ENCODE peak calls at places on chromosomes 6 and 20, in seven cellular contexts. V is effector memory CD4-positive, alpha-beta T cell; N is smooth muscle cell of the brain vasculature; G is NCI-H2227 treated with DMSO at 0.1 percent for 48 hours; X is foreskin keratinocyte; R is A549; O is tibial artery. M is an unnamed sample.

GRCh38 chr6:66851930-66852329 is 1144.9 kb upstream of the EYS start:
- DNase-seq in R (no peak), V (no peak), O (no peak), N (peak; percentile 31), G (no peak), X (no peak), M (no peak)

GRCh38 chr6:158311193-158311592 is 1.1 kb upstream of the TULP4 start:
- DNase-seq in X (no peak), G (no peak), O (no peak), N (no peak), V (no peak), R (no peak), M (no peak)

GRCh38 chr6:111721677-111722219 is 116.1 kb upstream of the TRAF3IP2 start:
- DNase-seq in V (peak; percentile 23), O (no peak), N (no peak), X (peak; percentile 28), R (peak; percentile 20), G (no peak), M (no peak)

GRCh38 chr20:18272451-18272850 is 15.9 kb upstream of the ZNF133 start:
- DNase-seq in O (peak; percentile 28), V (no peak), R (peak; percentile 37), N (no peak), X (no peak), G (no peak), M (no peak)

GRCh38 chr6:14276066-14276465 is 158.5 kb downstream of the CD83 start:
- DNase-seq in O (no peak), V (no peak), N (no peak), G (no peak), R (no peak), X (no peak), M (no peak)

GRCh38 chr6:170516783-170517616 is 36.1 kb downstream of the PSMB1 start:
- DNase-seq in V (no peak), R (peak; percentile 61), X (peak; percentile 64), N (peak; percentile 23), O (peak; percentile 42), G (no peak), M (peak; percentile 28)

GRCh38 chr6:157096522-157096921 is 226.8 kb downstream of the TMEM242 start:
- DNase-seq in G (no peak), X (no peak), V (no peak), R (no peak), O (no peak), N (no peak), M (no peak)

GRCh38 chr20:50271674-50272412 is 81.2 kb downstream of the CEBPB start:
- DNase-seq in V (no peak), N (no peak), G (no peak), O (peak; percentile 67), X (no peak), R (no peak), M (no peak)

GRCh38 chr6:15507221-15507620 is 155.6 kb downstream of the DTNBP1 start:
- DNase-seq in V (no peak), G (no peak), N (no peak), X (no peak), R (no peak), O (no peak), M (no peak)

GRCh38 chr20:63697868-63698545 is 1.6 kb downstream of the TNFRSF6B start:
- DNase-seq in X (peak; percentile 25), G (no peak), N (no peak), O (no peak), R (no peak), V (no peak), M (no peak)

GRCh38 chr6:11918021-11918738 is 93.9 kb upstream of the HIVEP1 start:
- DNase-seq in R (no peak), N (no peak), X (peak; percentile 70), O (no peak), G (peak; percentile 48), V (no peak), M (no peak)

GRCh38 chr6:131924881-131925474 is 26.2 kb downstream of the CCN2 start:
- DNase-seq in X (peak; percentile 41), O (no peak), R (peak; percentile 44), V (no peak), N (no peak), G (no peak), M (no peak)

GRCh38 chr20:16539280-16539679 is 34.0 kb downstream of the KIF16B start:
- DNase-seq in O (no peak), G (no peak), V (no peak), N (no peak), R (peak; percentile 26), X (no peak), M (no peak)

GRCh38 chr6:3321875-3322274 is 63.1 kb downstream of the PSMG4 start:
- DNase-seq in G (no peak), R (no peak), O (no peak), N (no peak), X (no peak), V (no peak), M (no peak)

GRCh38 chr6:106903299-106903698 is 71.2 kb downstream of the CD24 start:
- DNase-seq in O (no peak), V (no peak), R (no peak), N (no peak), X (no peak), G (no peak), M (no peak)

GRCh38 chr6:26304213-26305096 is 60.5 kb upstream of the BTN3A2 start:
- DNase-seq in X (no peak), G (peak; percentile 46), O (peak; percentile 50), N (no peak), V (no peak), R (peak; percentile 91), M (peak; percentile 21)

GRCh38 chr6:168884646-168885086 is 369.0 kb downstream of the THBS2 start:
- DNase-seq in X (peak; percentile 17), O (peak; percentile 60), R (peak; percentile 34), V (peak; percentile 44), G (no peak), N (peak; percentile 15), M (peak; percentile 32)

M was measured in NK-92 treated with Interleukin-12 subunit alpha and Interleukin-12 subunit beta, amount 100 ng/mL, for 24 hours.